ENCODE peak calls at places on chromosome 11, in five cellular contexts. One of them, this sample, is unnamed.

GRCh38 chr11:12721816-12722604 is 47.8 kb downstream of the TEAD1 start:
- DNase-seq in amniotic epithelial cell: no peak
- DNase-seq in HT-29: peak; percentile 30
- DNase-seq in Caco-2: no peak
- DNase-seq in posterior vena cava: no peak
- DNase-seq in this sample: no peak

GRCh38 chr11:84543367-84544159 is 1083.6 kb downstream of the DLG2 start:
- DNase-seq in posterior vena cava: no peak
- DNase-seq in Caco-2: peak; percentile 23
- DNase-seq in HT-29: no peak
- DNase-seq in amniotic epithelial cell: no peak
- DNase-seq in this sample: no peak

GRCh38 chr11:129239207-129239606 is 47.1 kb upstream of the ARHGAP32 start:
- DNase-seq in amniotic epithelial cell: no peak
- DNase-seq in posterior vena cava: no peak
- DNase-seq in Caco-2: no peak
- DNase-seq in HT-29: no peak
- DNase-seq in this sample: no peak

GRCh38 chr11:12680246-12680939 is 6.2 kb downstream of the TEAD1 start:
- DNase-seq in Caco-2: no peak
- DNase-seq in HT-29: peak; percentile 94
- DNase-seq in amniotic epithelial cell: peak; percentile 95
- DNase-seq in posterior vena cava: peak; percentile 93
- DNase-seq in this sample: no peak

GRCh38 chr11:47004595-47005033 is 68.1 kb downstream of the CSTPP1 start:
- DNase-seq in Caco-2: peak; percentile 42
- DNase-seq in amniotic epithelial cell: peak; percentile 99
- DNase-seq in HT-29: peak; percentile 25
- DNase-seq in posterior vena cava: peak; percentile 89
- DNase-seq in this sample: peak; percentile 57

GRCh38 chr11:75792997-75793800 is 21.8 kb upstream of the UVRAG start:
- DNase-seq in amniotic epithelial cell: no peak
- DNase-seq in HT-29: no peak
- DNase-seq in posterior vena cava: peak; percentile 70
- DNase-seq in Caco-2: no peak
- DNase-seq in this sample: no peak

GRCh38 chr11:64095286-64095825 is 59.6 kb downstream of the FLRT1 start:
- DNase-seq in Caco-2: no peak
- DNase-seq in posterior vena cava: no peak
- DNase-seq in HT-29: no peak
- DNase-seq in amniotic epithelial cell: no peak
- DNase-seq in this sample: no peak

GRCh38 chr11:114075343-114075610 is 15.8 kb downstream of the ZBTB16 start:
- DNase-seq in HT-29: no peak
- DNase-seq in Caco-2: no peak
- DNase-seq in amniotic epithelial cell: no peak
- DNase-seq in posterior vena cava: peak; percentile 55
- DNase-seq in this sample: no peak